ENCODE peak calls at places on chromosomes 5 and 9, in four cellular contexts. P is heart left ventricle, X is Peyer's patch, V is GM12891. S is an unnamed sample.

GRCh38 chr5:17127743-17128231 is 89.6 kb upstream of the BASP1 start:
- DNase-seq in X (no peak), V (no peak), P (no peak), S (no peak)

GRCh38 chr9:15837079-15837679 is 284.3 kb downstream of the CCDC171 start:
- DNase-seq in X (peak; percentile 50), V (no peak), P (no peak), S (no peak)

GRCh38 chr5:124660229-124661093 is 86.0 kb downstream of the ZNF608 start:
- DNase-seq in X (no peak), P (peak; percentile 69), V (no peak), S (no peak)

GRCh38 chr5:130868186-130868821 is 296.8 kb downstream of the HINT1 start:
- DNase-seq in P (no peak), X (no peak), V (no peak), S (no peak)

GRCh38 chr5:142684508-142685031 is 1.3 kb downstream of the FGF1 start:
- DNase-seq in V (no peak), P (no peak), X (no peak), S (no peak)

GRCh38 chr5:143436871-143437270 is 33.4 kb upstream of the NR3C1 start:
- DNase-seq in V (no peak), P (no peak), X (no peak), S (no peak)

GRCh38 chr9:120937596-120937995 is 11.0 kb upstream of the TRAF1 start:
- DNase-seq in V (no peak), X (no peak), P (no peak), S (no peak)

GRCh38 chr5:173010547-173011464 is 27.2 kb downstream of the ATP6V0E1 start:
- DNase-seq in X (peak; percentile 57), P (peak; percentile 65), V (no peak), S (peak; percentile 65)

GRCh38 chr5:179371681-179372675 is 26.7 kb upstream of the ADAMTS2 start:
- DNase-seq in X (peak; percentile 27), P (no peak), V (no peak), S (peak; percentile 36)

GRCh38 chr9:77953590-77953989 is 78.0 kb downstream of the GNAQ start:
- DNase-seq in P (no peak), X (no peak), V (no peak), S (no peak)

GRCh38 chr9:96020300-96020821 is 144.9 kb downstream of the ERCC6L2 start:
- DNase-seq in P (no peak), X (no peak), V (no peak), S (no peak)

GRCh38 chr5:170293273-170293672 is 4.3 kb downstream of the LCP2 start:
- DNase-seq in P (peak; percentile 65), V (no peak), X (peak; percentile 92), S (peak; percentile 77)

GRCh38 chr9:81594415-81594814 is 94.9 kb downstream of the TLE1 start:
- DNase-seq in V (no peak), P (no peak), X (no peak), S (no peak)

GRCh38 chr5:78514427-78515345 is 133.9 kb downstream of the LHFPL2 start:
- DNase-seq in X (peak; percentile 69), V (no peak), P (no peak), S (no peak)

GRCh38 chr5:142323480-142324376 is 1.1 kb downstream of the SPRY4 start:
- DNase-seq in V (no peak), P (no peak), X (peak; percentile 84), S (peak; percentile 62)

GRCh38 chr5:39262981-39263380 is 43.6 kb upstream of the FYB1 start:
- DNase-seq in P (no peak), V (no peak), X (no peak), S (no peak)

GRCh38 chr5:109533847-109534272 is 124.1 kb upstream of the PJA2 start:
- DNase-seq in V (no peak), P (no peak), X (no peak), S (no peak)

GRCh38 chr9:77011973-77012817 is 7.3 kb upstream of the FOXB2 start:
- DNase-seq in P (peak; percentile 45), X (peak; percentile 78), V (no peak), S (no peak)

GRCh38 chr9:21789541-21790037 is 12.8 kb upstream of the MTAP start:
- DNase-seq in P (peak; percentile 36), X (peak; percentile 81), V (no peak), S (no peak)

GRCh38 chr9:79883073-79883645 is 311.4 kb downstream of the TLE4 start:
- DNase-seq in V (no peak), X (peak; percentile 79), P (no peak), S (no peak)

DNA sequence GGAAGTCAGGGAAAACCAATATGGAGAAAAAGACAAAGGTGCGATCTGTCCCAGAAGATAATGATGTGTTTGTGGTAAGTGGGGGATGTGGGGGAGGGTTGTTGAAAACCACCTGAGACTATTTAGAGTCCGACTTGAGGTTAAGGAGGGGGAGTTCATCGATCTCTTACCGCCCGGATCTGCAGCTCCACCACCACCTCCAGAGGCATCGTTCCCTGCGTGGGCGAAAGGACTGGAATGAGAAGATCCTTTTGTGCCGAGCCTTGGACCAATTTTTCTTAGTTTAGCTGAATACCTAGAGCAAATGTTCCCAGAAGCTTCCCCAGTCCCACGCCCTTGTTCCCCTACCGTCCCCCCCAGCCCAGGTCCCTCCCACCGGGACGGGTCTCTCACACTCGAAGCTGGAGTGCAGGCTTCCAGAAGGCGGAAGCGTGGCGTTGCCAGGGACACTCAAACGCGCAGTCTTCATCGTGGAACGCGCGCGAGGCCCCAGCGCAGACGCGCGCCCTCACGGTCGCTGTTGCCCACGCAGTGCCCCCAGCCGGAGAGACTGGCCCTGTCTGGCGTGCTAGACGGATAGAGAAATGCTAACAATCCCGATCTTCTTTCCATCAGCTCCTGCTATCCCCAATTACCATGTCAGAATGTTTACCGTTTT is at the start of gene SPATA6L:
- DNase-seq in P (peak; percentile 70), X (peak; percentile 86), V (no peak), S (peak; percentile 82)
- TF ChIP-seq POLR2A in P (no peak), X (peak; percentile 25), V (peak; percentile 46), S (peak; percentile 77)

GRCh38 chr9:100449420-100449819 is 22.5 kb downstream of the MSANTD3 start:
- DNase-seq in P (no peak), V (no peak), X (no peak), S (no peak)
- TF ChIP-seq POLR2A in P (no peak), V (no peak), X (no peak), S (no peak)

DNA sequence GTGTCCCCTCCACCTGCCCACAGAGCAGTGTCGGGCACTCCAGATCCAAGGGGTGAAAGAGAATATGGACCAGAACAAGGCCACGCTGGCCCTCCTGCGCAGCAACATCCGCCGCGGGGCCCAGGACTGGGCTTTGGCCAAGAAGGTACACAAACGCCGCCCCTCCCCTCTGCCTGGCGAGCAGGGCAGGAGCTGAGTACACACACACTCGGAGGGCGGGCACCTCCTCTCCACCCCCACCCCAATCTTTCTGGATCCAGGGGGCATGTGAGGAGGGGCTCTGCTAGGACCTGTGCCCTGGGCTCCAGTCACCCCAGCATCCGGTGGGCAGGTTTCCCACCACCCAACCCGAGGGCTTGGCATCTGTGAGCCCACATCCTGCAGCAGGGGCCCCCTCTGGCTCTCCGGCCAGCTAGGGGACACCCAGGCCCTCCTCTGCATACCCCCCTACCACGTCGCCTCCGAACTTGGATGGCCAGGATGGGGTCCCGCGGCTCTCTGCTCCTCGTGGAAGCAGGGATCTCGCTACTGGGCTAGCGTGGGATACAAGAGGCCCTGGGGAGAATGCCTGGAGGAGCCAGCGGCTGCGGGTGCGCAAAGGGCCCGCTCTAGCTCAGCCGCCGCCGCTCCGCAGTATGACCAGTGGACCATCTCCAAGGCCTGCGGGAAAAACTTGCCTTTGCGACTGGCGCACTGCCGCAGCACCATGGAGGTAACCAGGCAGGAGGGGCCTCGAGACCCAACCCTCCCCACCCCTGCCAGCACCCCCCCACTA is 3.1 kb downstream of the CCDC183 start:
- DNase-seq in P (no peak), X (peak; percentile 68), V (no peak), S (peak; percentile 75)
- TF ChIP-seq POLR2A in P (no peak), X (no peak), V (no peak), S (no peak)

GRCh38 chr5:1088031-1088430 is 23.8 kb downstream of the SLC12A7 start:
- DNase-seq in V (no peak), X (no peak), P (no peak), S (no peak)

GRCh38 chr5:1085391-1085790 is 26.5 kb downstream of the SLC12A7 start:
- DNase-seq in X (no peak), V (no peak), P (no peak), S (no peak)

GRCh38 chr5:1086871-1087270 is 25.0 kb downstream of the SLC12A7 start:
- DNase-seq in X (no peak), P (no peak), V (no peak), S (no peak)

GRCh38 chr5:1087428-1087827 is 24.4 kb downstream of the SLC12A7 start:
- DNase-seq in P (no peak), X (no peak), V (no peak), S (no peak)

DNA sequence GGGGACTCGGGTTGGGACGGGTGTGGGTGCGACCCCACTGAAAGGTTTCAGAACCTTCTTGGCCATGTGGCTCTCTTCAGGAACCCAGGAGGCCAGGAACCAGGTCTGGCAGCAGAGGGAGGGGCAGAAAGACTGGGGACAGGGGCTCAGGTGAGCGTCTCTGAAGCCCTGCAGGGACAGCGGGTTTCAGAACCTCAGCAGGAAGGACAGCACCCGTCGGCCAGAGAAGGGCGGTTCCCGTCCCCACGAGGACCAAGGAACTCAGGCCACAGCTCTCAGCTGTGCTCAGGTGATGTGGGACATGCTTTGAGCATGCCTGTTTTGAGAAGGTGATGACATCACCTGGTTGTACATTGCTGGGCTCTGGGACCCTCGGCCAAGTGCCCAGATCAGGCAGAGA is 25.7 kb downstream of the SLC12A7 start:
- DNase-seq in V (no peak), X (no peak), P (no peak), S (no peak)
- TF ChIP-seq POLR2A in V (no peak), X (no peak), P (no peak), S (no peak)

DNA sequence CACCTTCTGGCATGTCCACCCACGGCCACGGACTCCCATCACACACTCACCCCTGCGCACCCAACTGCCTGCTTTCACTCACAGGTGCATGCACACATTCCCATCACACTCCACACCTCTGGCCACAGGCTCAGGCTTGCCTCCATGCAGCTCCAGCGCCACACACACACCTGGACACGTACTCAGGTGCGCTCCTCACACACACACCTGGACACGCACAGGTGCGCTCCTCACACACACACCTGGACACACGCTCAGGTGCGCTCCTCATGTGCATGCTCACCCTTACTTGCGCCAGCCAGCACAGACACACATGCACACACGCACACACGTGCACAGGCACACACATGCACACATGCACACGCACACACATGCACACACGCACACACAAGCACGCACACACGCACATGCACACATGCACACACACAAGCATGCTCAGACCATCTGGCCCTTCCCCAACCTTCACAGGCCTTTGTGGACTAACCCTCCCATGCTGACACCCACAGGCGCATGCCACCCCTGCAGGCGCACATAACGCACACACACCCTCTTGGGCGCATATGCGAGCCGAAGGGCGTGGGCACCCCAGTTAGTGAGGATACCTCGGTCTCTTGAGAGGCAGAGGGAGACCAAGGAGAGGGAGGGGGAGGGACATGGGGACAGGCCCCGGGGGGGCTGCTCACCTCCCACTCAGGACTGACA is 8.3 kb downstream of the GRIN1 start:
- DNase-seq in P (no peak), X (no peak), V (no peak), S (no peak)
- TF ChIP-seq POLR2A in P (no peak), X (no peak), V (no peak), S (no peak)

GRCh38 chr5:51664491-51665294 is 281.4 kb downstream of the ISL1 start:
- DNase-seq in P (no peak), X (no peak), V (no peak), S (no peak)

GRCh38 chr5:51665295-51665593 is 282.0 kb downstream of the ISL1 start:
- DNase-seq in X (no peak), P (no peak), V (no peak), S (no peak)

GRCh38 chr5:51669095-51669494 is 285.8 kb downstream of the ISL1 start:
- DNase-seq in P (no peak), X (no peak), V (no peak), S (no peak)
- TF ChIP-seq POLR2A in P (no peak), X (no peak), V (no peak), S (no peak)

GRCh38 chr5:108381955-108382783 is at the start of gene FBXL17:
- DNase-seq in P (peak; percentile 94), X (peak; percentile 98), V (peak; percentile 56), S (peak; percentile 98)
- TF ChIP-seq POLR2A in P (no peak), X (peak; percentile 84), V (peak; percentile 82), S (peak; percentile 96)